ENCODE peak calls at places on chromosomes 2 and 18, in eight cellular contexts. B is T1000; L is A549; P is cardiac fibroblast; W is CD4-positive, alpha-beta T cell; G is hippocampal formation; C is NCI-H1417; T is HTR-8/SVneo. Y is an unnamed sample.

GRCh38 chr18:56321470-56321869 is 316.9 kb downstream of the TXNL1 start:
- DNase-seq in B (no peak), L (no peak), P (no peak), W (no peak), G (no peak), C (no peak), T (no peak), Y (peak; percentile 3)

GRCh38 chr2:18998492-18998891 is 359.9 kb downstream of the OSR1 start:
- DNase-seq in B (no peak), L (no peak), P (no peak), W (no peak), G (no peak), C (no peak), T (no peak), Y (no peak)

GRCh38 chr2:133674433-133675331 is 106.4 kb upstream of the NCKAP5 start:
- DNase-seq in B (no peak), L (no peak), P (peak; percentile 86), W (no peak), G (peak; percentile 79), C (peak; percentile 84), T (peak; percentile 17), Y (peak; percentile 83)

GRCh38 chr2:191620144-191620543 is 57.8 kb upstream of the NABP1 start:
- DNase-seq in B (no peak), L (no peak), P (peak; percentile 62), W (no peak), G (no peak), C (no peak), T (no peak), Y (peak; percentile 42)

GRCh38 chr18:62183578-62184195 is 3.2 kb downstream of the PIGN start:
- DNase-seq in B (peak; percentile 5), L (peak; percentile 13), P (peak; percentile 81), W (peak; percentile 14), G (peak; percentile 63), C (peak; percentile 69), T (no peak), Y (peak; percentile 81)

GRCh38 chr2:173119069-173119807 is 43.6 kb downstream of the MAP3K20 start:
- DNase-seq in B (no peak), L (no peak), P (no peak), W (no peak), G (no peak), C (no peak), T (no peak), Y (no peak)

GRCh38 chr2:45765847-45766254 is 114.4 kb downstream of the PRKCE start:
- DNase-seq in B (no peak), L (no peak), P (no peak), W (no peak), G (no peak), C (no peak), T (no peak), Y (peak; percentile 46)

GRCh38 chr18:62384610-62385097 is 59.5 kb downstream of the TNFRSF11A start:
- DNase-seq in B (no peak), L (peak; percentile 25), P (peak; percentile 34), W (no peak), G (no peak), C (no peak), T (peak; percentile 7), Y (peak; percentile 14)

GRCh38 chr18:6661692-6662415 is 67.7 kb upstream of the ARHGAP28 start:
- DNase-seq in B (no peak), L (no peak), P (no peak), W (no peak), G (no peak), C (no peak), T (peak; percentile 40), Y (no peak)

GRCh38 chr2:172397136-172397825 is 30.1 kb upstream of the ITGA6 start:
- DNase-seq in B (no peak), L (no peak), P (no peak), W (no peak), G (no peak), C (no peak), T (no peak), Y (no peak)

GRCh38 chr2:167484875-167485274 is 596.6 kb downstream of the XIRP2 start:
- DNase-seq in B (no peak), L (no peak), P (no peak), W (no peak), G (no peak), C (no peak), T (no peak), Y (no peak)

GRCh38 chr2:201111096-201111495 is 4.9 kb upstream of the CFLAR start:
- DNase-seq in B (no peak), L (no peak), P (no peak), W (no peak), G (no peak), C (no peak), T (no peak), Y (no peak)

GRCh38 chr2:33304032-33304864 is 172.2 kb upstream of the RASGRP3 start:
- DNase-seq in B (no peak), L (peak; percentile 19), P (no peak), W (no peak), G (no peak), C (no peak), T (no peak), Y (no peak)

GRCh38 chr2:168816369-168816768 is 13.9 kb downstream of the NOSTRIN start:
- DNase-seq in B (peak; percentile 2), L (no peak), P (peak; percentile 89), W (no peak), G (no peak), C (no peak), T (peak; percentile 20), Y (peak; percentile 83)

GRCh38 chr2:171160119-171160629 is 519 bp downstream of the TLK1 start:
- DNase-seq in B (peak; percentile 44), L (peak; percentile 30), P (peak; percentile 68), W (peak; percentile 52), G (peak; percentile 55), C (peak; percentile 47), T (peak; percentile 45), Y (peak; percentile 63)

GRCh38 chr2:215772003-215772402 is 241.3 kb downstream of the MREG start:
- DNase-seq in B (no peak), L (no peak), P (peak; percentile 79), W (no peak), G (no peak), C (no peak), T (no peak), Y (peak; percentile 97)

GRCh38 chr2:8571792-8572499 is 109.9 kb upstream of the ID2 start:
- DNase-seq in B (no peak), L (no peak), P (no peak), W (no peak), G (no peak), C (no peak), T (no peak), Y (no peak)

GRCh38 chr18:79548986-79549637 is 130.5 kb upstream of the CTDP1 start:
- DNase-seq in B (no peak), L (no peak), P (no peak), W (no peak), G (no peak), C (no peak), T (no peak), Y (no peak)

GRCh38 chr2:95012881-95013550 is 12.5 kb upstream of the MAL start:
- DNase-seq in B (no peak), L (no peak), P (no peak), W (no peak), G (no peak), C (no peak), T (no peak), Y (no peak)

Y was measured in fibroblast of pulmonary artery.